ENCODE peak calls at places on chromosomes 6 and 20, in six cellular contexts. F is PC-9, J is endodermal cell, A is tibial nerve, X is right lobe of liver, C is fibroblast of lung. R is an unnamed sample.

GRCh38 chr6:138440296-138440695 is 36.3 kb downstream of the HEBP2 start:
- DNase-seq in F (no peak), J (no peak), A (no peak), X (no peak), C (no peak), R (no peak)

GRCh38 chr6:56312049-56312448 is 64.7 kb upstream of the COL21A1 start:
- DNase-seq in F (no peak), J (no peak), A (no peak), X (no peak), C (no peak), R (no peak)

GRCh38 chr6:2731281-2731909 is 19.3 kb downstream of the MYLK4 start:
- DNase-seq in F (peak; percentile 35), J (peak; percentile 81), A (no peak), X (no peak), C (peak; percentile 64), R (peak; percentile 63)

GRCh38 chr6:5471044-5471443 is 209.7 kb downstream of the FARS2 start:
- DNase-seq in F (no peak), J (peak; percentile 87), A (peak; percentile 40), X (peak; percentile 42), C (peak; percentile 51), R (peak; percentile 38)

GRCh38 chr6:158826819-158827501 is 7.8 kb upstream of the EZR start:
- DNase-seq in F (no peak), J (no peak), A (no peak), X (no peak), C (no peak), R (no peak)

GRCh38 chr6:117352466-117353081 is 73.2 kb downstream of the ROS1 start:
- DNase-seq in F (no peak), J (no peak), A (no peak), X (no peak), C (peak; percentile 27), R (peak; percentile 51)

GRCh38 chr6:110033749-110034636 is 55.9 kb downstream of the GPR6 start:
- DNase-seq in F (no peak), J (no peak), A (no peak), X (no peak), C (no peak), R (no peak)

GRCh38 chr6:48568856-48569255 is 457.9 kb upstream of the PTCHD4 start:
- DNase-seq in F (no peak), J (no peak), A (no peak), X (no peak), C (no peak), R (no peak)

GRCh38 chr6:15763827-15764226 is 101.0 kb upstream of the DTNBP1 start:
- DNase-seq in F (no peak), J (peak; percentile 52), A (no peak), X (peak; percentile 67), C (peak; percentile 18), R (peak; percentile 48)

GRCh38 chr20:44219287-44219686 is 8.7 kb upstream of the OSER1 start:
- DNase-seq in F (no peak), J (no peak), A (no peak), X (no peak), C (no peak), R (no peak)

GRCh38 chr6:136959471-136959891 is 37.4 kb downstream of the SLC35D3 start:
- DNase-seq in F (no peak), J (peak; percentile 75), A (no peak), X (peak; percentile 17), C (no peak), R (no peak)

GRCh38 chr20:12966468-12967085 is 42.2 kb upstream of the SPTLC3 start:
- DNase-seq in F (no peak), J (no peak), A (no peak), X (no peak), C (peak; percentile 42), R (peak; percentile 47)

GRCh38 chr6:32973934-32974333 is 5.5 kb downstream of the BRD2 start:
- DNase-seq in F (no peak), J (no peak), A (no peak), X (no peak), C (peak; percentile 64), R (peak; percentile 33)

GRCh38 chr6:80541186-80541585 is 434.7 kb downstream of the BCKDHB start:
- DNase-seq in F (peak; percentile 84), J (no peak), A (no peak), X (no peak), C (peak; percentile 96), R (peak; percentile 95)

GRCh38 chr6:153145591-153145990 is 14.5 kb upstream of the RGS17 start:
- DNase-seq in F (no peak), J (peak; percentile 58), A (no peak), X (no peak), C (no peak), R (no peak)

GRCh38 chr6:46220351-46221220 is 49.8 kb upstream of the ENPP5 start:
- DNase-seq in F (no peak), J (no peak), A (no peak), X (no peak), C (no peak), R (no peak)

GRCh38 chr20:34083137-34083536 is 28.9 kb downstream of the EIF2S2 start:
- DNase-seq in F (no peak), J (no peak), A (peak; percentile 41), X (peak; percentile 52), C (peak; percentile 99), R (peak; percentile 92)

GRCh38 chr6:148426317-148426977 is 83.8 kb downstream of the SASH1 start:
- DNase-seq in F (no peak), J (no peak), A (no peak), X (no peak), C (no peak), R (no peak)

GRCh38 chr6:163825033-163825432 is 410.5 kb downstream of the QKI start:
- DNase-seq in F (no peak), J (peak; percentile 8), A (no peak), X (no peak), C (peak; percentile 94), R (peak; percentile 26)

GRCh38 chr6:136086686-136087085 is 163.4 kb downstream of the MTFR2 start:
- DNase-seq in F (no peak), J (no peak), A (no peak), X (no peak), C (no peak), R (no peak)

GRCh38 chr20:62922451-62922921 is 3.8 kb downstream of the DIDO1 start:
- DNase-seq in F (no peak), J (peak; percentile 46), A (no peak), X (no peak), C (no peak), R (no peak)

GRCh38 chr6:37804676-37805075 is 14.9 kb upstream of the ZFAND3 start:
- DNase-seq in F (no peak), J (no peak), A (no peak), X (no peak), C (no peak), R (peak; percentile 41)

GRCh38 chr6:6781172-6781876 is 192.8 kb downstream of the LY86 start:
- DNase-seq in F (peak; percentile 56), J (no peak), A (peak; percentile 41), X (no peak), C (peak; percentile 79), R (peak; percentile 92)

GRCh38 chr20:23889775-23890187 is 10.2 kb upstream of the CST5 start:
- DNase-seq in F (peak; percentile 63), J (peak; percentile 93), A (no peak), X (peak; percentile 54), C (no peak), R (peak; percentile 60)

GRCh38 chr6:2843138-2843740 is 1.6 kb upstream of the SERPINB1 start:
- DNase-seq in F (peak; percentile 84), J (no peak), A (no peak), X (no peak), C (peak; percentile 48), R (no peak)

GRCh38 chr20:54132612-54133433 is 41.0 kb downstream of the CYP24A1 start:
- DNase-seq in F (peak; percentile 100), J (peak; percentile 63), A (no peak), X (no peak), C (peak; percentile 99), R (peak; percentile 100)

GRCh38 chr20:39289831-39290230 is 327.7 kb downstream of the DHX35 start:
- DNase-seq in F (no peak), J (peak; percentile 68), A (no peak), X (no peak), C (no peak), R (no peak)

GRCh38 chr6:110048221-110048875 is 70.2 kb downstream of the GPR6 start:
- DNase-seq in F (peak; percentile 28), J (peak; percentile 39), A (no peak), X (no peak), C (no peak), R (no peak)

GRCh38 chr6:142771162-142771561 is 173.8 kb downstream of the HIVEP2 start:
- DNase-seq in F (no peak), J (no peak), A (no peak), X (no peak), C (no peak), R (no peak)

GRCh38 chr20:25017257-25017803 is 24.8 kb upstream of the APMAP start:
- DNase-seq in F (peak; percentile 94), J (peak; percentile 90), A (no peak), X (peak; percentile 46), C (no peak), R (peak; percentile 89)
- H3K36me3 ChIP-seq in F (no peaks in the 10 kb centered on the region), J (no peaks in the 10 kb centered on the region), A (peaks cover 17% of the 10 kb centered on the region), X (no peaks in the 10 kb centered on the region), C (no peaks in the 10 kb centered on the region), R (no peaks in the 10 kb centered on the region)

GRCh38 chr6:87430499-87430898 is 22.7 kb downstream of the CFAP206 start:
- DNase-seq in F (no peak), J (no peak), A (no peak), X (no peak), C (no peak), R (no peak)

GRCh38 chr6:87431263-87431662 is 23.5 kb downstream of the CFAP206 start:
- DNase-seq in F (peak; percentile 52), J (no peak), A (no peak), X (no peak), C (no peak), R (peak; percentile 33)

GRCh38 chr6:87436435-87436834 is 28.7 kb downstream of the CFAP206 start:
- DNase-seq in F (peak; percentile 35), J (peak; percentile 90), A (no peak), X (peak; percentile 19), C (peak; percentile 61), R (peak; percentile 66)
- H3K36me3 ChIP-seq in F (no peaks in the 10 kb centered on the region), J (no peaks in the 10 kb centered on the region), A (no peaks in the 10 kb centered on the region), X (no peaks in the 10 kb centered on the region), C (no peaks in the 10 kb centered on the region), R (no peaks in the 10 kb centered on the region)

GRCh38 chr20:50600281-50600895 is 90.2 kb downstream of the PTPN1 start:
- DNase-seq in F (no peak), J (no peak), A (no peak), X (no peak), C (no peak), R (no peak)
- H3K36me3 ChIP-seq in F (no peaks in the 10 kb centered on the region), J (no peaks in the 10 kb centered on the region), A (no peaks in the 10 kb centered on the region), X (no peaks in the 10 kb centered on the region), C (no peaks in the 10 kb centered on the region), R (no peaks in the 10 kb centered on the region)

DNA sequence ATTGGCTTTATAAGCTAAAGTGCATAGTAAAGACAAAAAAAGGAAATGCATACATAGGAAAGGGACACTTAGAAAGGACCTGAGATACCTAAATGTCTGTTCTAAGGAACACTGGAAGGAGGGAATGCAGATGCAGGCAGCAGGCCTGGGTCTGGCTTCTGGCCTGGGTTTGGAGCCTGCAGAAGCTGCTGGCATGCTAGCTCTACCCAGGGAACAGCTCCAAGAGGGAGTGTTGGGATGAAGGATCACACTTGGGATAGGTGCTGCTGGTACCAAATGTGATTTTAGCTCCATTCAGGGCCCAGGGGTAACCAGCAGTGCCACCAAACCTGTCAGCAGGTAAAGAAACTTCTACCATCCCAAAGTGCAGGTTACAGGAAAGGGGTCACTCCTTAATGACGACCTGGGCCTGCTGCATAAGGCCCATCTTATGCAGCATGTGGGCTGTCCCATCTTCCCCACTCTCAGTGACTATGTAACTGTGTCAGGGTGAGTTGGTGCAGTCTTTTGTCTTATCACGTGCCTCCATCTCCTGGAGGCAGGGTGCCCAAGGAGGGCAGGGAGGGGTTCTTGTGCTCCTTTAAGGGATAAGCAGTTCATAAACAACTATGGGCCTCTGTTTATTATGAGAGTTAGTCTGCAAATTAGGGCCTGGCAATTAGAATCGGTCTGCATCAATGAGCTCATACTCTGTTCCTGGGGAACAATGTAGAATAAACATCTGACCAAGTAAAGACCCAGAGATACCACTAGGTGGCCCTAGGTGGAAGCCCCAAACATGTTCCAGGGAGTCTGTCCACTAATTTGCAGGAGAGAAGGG is 26.9 kb downstream of the DDX27 start:
- DNase-seq in F (peak; percentile 52), J (peak; percentile 72), A (no peak), X (no peak), C (peak; percentile 47), R (peak; percentile 47)
- H3K36me3 ChIP-seq in F (peaks cover 36% of the 10 kb centered on the region), J (peaks cover 96% of the 10 kb centered on the region), A (peaks cover 58% of the 10 kb centered on the region), X (peaks cover 64% of the 10 kb centered on the region), C (peaks cover 33% of the 10 kb centered on the region), R (peaks cover 18% of the 10 kb centered on the region)

R was measured in bronchial epithelial cell.